ENCODE peak calls at places on chromosomes 6 and 20, in seven cellular contexts. X, V, H, G, O, P and M are unnamed samples.
A peak's percentile ranks its signal among the peaks of the same experiment; 100 is the strongest.

GRCh38 chr20:51446656-51447055 is 95.9 kb downstream of the NFATC2 start:
- DNase-seq in G (no peak), V (peak; percentile 78), H (peak; percentile 60), O (peak; percentile 36), P (no peak), X (peak; percentile 55), M (no peak)

GRCh38 chr20:61901421-61902212 is 164.1 kb downstream of the TAF4 start:
- DNase-seq in O (no peak), H (no peak), P (no peak), X (no peak), G (no peak), V (peak; percentile 21), M (no peak)

GRCh38 chr6:131894735-131895424 is 56.3 kb downstream of the CCN2 start:
- DNase-seq in X (no peak), V (no peak), O (peak; percentile 67), G (peak; percentile 75), P (no peak), H (no peak), M (no peak)

GRCh38 chr20:1900321-1900791 is 5.1 kb downstream of the SIRPA start:
- DNase-seq in O (peak; percentile 33), H (peak; percentile 84), X (peak; percentile 60), P (no peak), G (peak; percentile 51), V (peak; percentile 73), M (peak; percentile 52)

GRCh38 chr6:56938634-56939294 is 16.1 kb upstream of the BEND6 start:
- DNase-seq in V (peak; percentile 99), P (no peak), O (no peak), G (no peak), X (peak; percentile 99), H (peak; percentile 92), M (no peak)

GRCh38 chr20:49775229-49775693 is 37.4 kb upstream of the SLC9A8 start:
- DNase-seq in V (no peak), P (no peak), G (peak; percentile 79), X (peak; percentile 96), O (peak; percentile 80), H (peak; percentile 90), M (no peak)

GRCh38 chr6:164665328-164665727 is 644.1 kb downstream of the C6orf118 start:
- DNase-seq in X (no peak), V (no peak), G (no peak), P (no peak), O (no peak), H (no peak), M (no peak)

GRCh38 chr6:69719602-69720193 is 77.1 kb downstream of the LMBRD1 start:
- DNase-seq in H (peak; percentile 47), P (no peak), O (no peak), X (no peak), V (peak; percentile 43), G (peak; percentile 43), M (no peak)

GRCh38 chr20:57964011-57964862 is 254.4 kb upstream of the PMEPA1 start:
- DNase-seq in V (no peak), P (no peak), H (no peak), X (no peak), G (no peak), O (no peak), M (no peak)

GRCh38 chr6:147841749-147842148 is 333.3 kb downstream of the SAMD5 start:
- DNase-seq in O (no peak), P (no peak), H (no peak), X (no peak), V (no peak), G (no peak), M (no peak)

GRCh38 chr6:27352850-27353249 is 35.7 kb upstream of the ZNF391 start:
- DNase-seq in V (no peak), G (no peak), X (no peak), P (no peak), O (no peak), H (no peak), M (no peak)

GRCh38 chr20:23667666-23668065 is 21.2 kb downstream of the CST4 start:
- DNase-seq in G (no peak), O (no peak), P (no peak), V (no peak), H (no peak), X (no peak), M (no peak)

GRCh38 chr6:129672883-129673631 is 36.9 kb downstream of the ARHGAP18 start:
- DNase-seq in H (peak; percentile 75), V (peak; percentile 66), P (no peak), G (no peak), X (peak; percentile 58), O (no peak), M (no peak)

GRCh38 chr20:40463171-40463570 is 225.9 kb downstream of the MAFB start:
- DNase-seq in V (no peak), P (no peak), G (peak; percentile 16), X (no peak), H (no peak), O (peak; percentile 21), M (no peak)

GRCh38 chr6:81465859-81466258 is 286.6 kb downstream of the TENT5A start:
- DNase-seq in P (no peak), X (no peak), H (peak; percentile 48), G (peak; percentile 54), V (peak; percentile 15), O (no peak), M (no peak)

GRCh38 chr6:10343320-10343719 is 71.6 kb downstream of the TFAP2A start:
- DNase-seq in V (no peak), H (no peak), G (no peak), X (no peak), O (no peak), P (no peak), M (no peak)

DNA sequence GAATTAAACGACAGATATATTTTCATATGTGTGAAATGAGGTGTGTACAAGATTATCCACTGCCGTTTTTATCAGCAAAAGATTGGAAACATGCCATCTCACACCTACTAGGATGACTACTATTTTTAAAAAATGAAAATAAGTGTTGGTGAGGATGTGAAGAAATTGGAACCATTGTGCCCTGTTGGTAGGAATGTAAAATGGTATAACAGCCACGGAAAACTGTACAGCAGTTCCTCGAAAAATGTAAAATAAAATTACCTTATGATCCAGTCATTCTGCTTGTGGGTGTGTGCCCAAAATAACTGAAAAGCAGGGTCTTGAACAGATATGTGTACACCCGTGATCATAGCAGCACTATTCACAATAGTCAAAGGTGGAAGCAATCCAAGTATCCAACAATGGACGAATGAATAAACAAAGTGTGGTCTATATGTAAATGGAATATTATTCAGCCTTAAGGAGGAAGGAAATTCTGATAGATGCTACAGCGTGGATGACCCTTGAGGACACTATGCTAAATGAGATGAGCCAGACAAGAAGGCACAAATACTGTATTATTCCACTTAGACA is 27.0 kb upstream of the CCN5 start:
- DNase-seq in G (no peak), O (no peak), V (no peak), X (no peak), P (no peak), H (no peak), M (no peak)
- TF ChIP-seq CTCF in G (no peak), O (no peak), V (peak; percentile 63), X (no peak), P (no peak), H (peak; percentile 9), M (no peak)

GRCh38 chr20:6768228-6769185 is 1.0 kb downstream of the BMP2 start:
- DNase-seq in P (no peak), V (no peak), H (peak; percentile 39), G (peak; percentile 41), O (peak; percentile 27), X (no peak), M (peak; percentile 36)

GRCh38 chr20:6767166-6767535 is 335 bp upstream of the BMP2 start:
- DNase-seq in V (no peak), H (no peak), X (no peak), O (no peak), P (no peak), G (no peak), M (no peak)

GRCh38 chr20:6766433-6766832 is 1.1 kb upstream of the BMP2 start:
- DNase-seq in V (no peak), O (peak; percentile 30), G (peak; percentile 40), H (no peak), P (no peak), X (no peak), M (no peak)

GRCh38 chr20:6765469-6766058 is 1.9 kb upstream of the BMP2 start:
- DNase-seq in H (peak; percentile 78), V (peak; percentile 4), O (no peak), X (peak; percentile 56), P (no peak), G (peak; percentile 27), M (no peak)

DNA sequence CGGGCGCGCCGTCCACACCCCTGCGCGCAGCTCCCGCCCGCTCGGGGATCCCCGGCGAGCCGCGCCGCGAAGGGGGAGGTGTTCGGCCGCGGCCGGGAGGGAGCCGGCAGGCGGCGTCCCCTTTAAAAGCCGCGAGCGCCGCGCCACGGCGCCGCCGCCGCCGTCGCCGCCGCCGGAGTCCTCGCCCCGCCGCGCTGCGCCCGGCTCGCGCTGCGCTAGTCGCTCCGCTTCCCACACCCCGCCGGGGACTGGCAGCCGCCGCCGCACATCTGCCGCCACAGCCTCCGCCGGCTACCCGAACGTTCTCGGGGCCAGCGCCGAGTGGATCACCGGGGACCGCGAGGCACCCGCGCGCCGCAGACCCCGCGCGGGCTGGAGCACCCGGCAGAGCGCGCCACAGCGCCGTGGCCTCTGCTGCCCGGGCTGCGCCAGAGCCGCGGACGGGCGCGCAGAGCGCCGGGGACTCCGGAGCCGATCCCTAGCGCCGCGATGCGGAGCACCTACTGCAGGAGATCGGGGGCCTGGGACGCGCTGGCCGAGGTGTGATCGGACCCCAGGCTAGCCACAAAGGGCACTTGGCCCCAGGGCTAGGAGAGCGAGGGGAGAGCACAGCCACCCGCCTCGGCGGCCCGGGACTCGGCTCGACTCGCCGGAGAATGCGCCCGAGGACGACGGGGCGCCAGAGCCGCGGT is at the start of gene BMP2:
- DNase-seq in P (no peak), X (no peak), O (peak; percentile 72), H (peak; percentile 79), G (peak; percentile 61), V (no peak), M (peak; percentile 70)
- TF ChIP-seq CTCF in P (no peak), X (no peak), O (no peak), H (no peak), G (no peak), V (no peak), M (no peak)

DNA sequence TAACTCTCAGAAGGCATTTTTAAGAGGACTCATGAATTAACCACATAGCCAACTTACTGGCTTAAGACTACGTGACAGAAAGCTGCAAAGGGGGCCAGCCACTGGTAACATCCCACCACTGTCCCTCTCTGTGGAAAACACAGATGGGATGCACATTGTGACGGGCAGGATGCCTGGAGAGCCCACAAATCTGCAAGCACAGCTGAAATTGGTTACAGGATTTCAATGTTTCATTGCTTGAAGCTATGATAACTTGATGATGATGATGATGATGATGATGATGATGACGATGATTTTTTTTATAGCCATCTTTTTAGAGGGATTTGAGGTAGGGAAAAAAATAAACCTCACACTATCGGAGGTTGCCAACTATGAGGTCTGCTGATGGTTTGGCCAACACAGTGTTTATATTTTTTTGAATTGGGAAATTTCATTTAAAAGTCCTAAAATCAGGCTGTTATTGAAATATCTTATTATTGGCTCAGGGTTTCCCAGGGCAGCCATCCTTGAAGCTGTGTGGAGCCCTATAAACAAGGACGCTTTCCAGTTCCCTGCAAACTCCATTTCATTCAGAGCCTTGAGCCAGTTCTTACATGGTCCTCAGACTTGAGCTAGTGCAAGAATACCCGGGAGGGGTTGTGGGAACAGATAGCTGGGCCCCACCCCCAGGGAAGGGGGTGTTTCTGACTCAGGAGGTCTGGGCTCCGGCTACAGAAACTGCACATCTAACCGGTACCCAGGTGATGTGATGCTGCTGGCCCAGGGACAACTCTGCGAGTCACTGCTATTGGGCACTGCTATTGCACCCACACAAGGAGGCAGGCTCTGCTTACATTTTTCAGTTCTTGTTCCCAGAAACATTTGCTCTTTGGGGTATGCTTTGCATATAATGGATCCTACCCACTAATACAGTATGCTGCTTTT is 27.1 kb downstream of the BCAS1 start:
- DNase-seq in X (no peak), G (no peak), H (no peak), O (no peak), P (no peak), V (no peak), M (no peak)
- TF ChIP-seq CTCF in X (peak; percentile 11), G (no peak), H (no peak), O (no peak), P (no peak), V (no peak), M (no peak)

GRCh38 chr6:330948-331347 is 38.7 kb downstream of the DUSP22 start:
- DNase-seq in X (no peak), O (no peak), P (no peak), H (no peak), V (no peak), G (no peak), M (no peak)
- TF ChIP-seq CTCF in X (no peak), O (no peak), P (no peak), H (no peak), V (no peak), G (no peak), M (no peak)